ENCODE peak calls at places on chromosomes 16 and 17, in four cellular contexts. U is effector memory CD4-positive, alpha-beta T cell; M is EH; O is amniotic stem cell. T is an unnamed sample.

GRCh38 chr16:57419506-57419905 is 14.9 kb downstream of the CCL17 start:
- DNase-seq in U (no peak), O (no peak), M (no peak), T (no peak)

GRCh38 chr16:23071202-23072083 is 77.8 kb downstream of the USP31 start:
- DNase-seq in O (no peak), M (peak), U (no peak), T (no peak)

GRCh38 chr17:49555495-49556018 is 20.1 kb upstream of the NXPH3 start:
- DNase-seq in O (no peak), U (no peak), M (no peak), T (no peak)

GRCh38 chr17:80586464-80587228 is 42.0 kb downstream of the RPTOR start:
- DNase-seq in M (no peak), O (no peak), U (no peak), T (no peak)

GRCh38 chr17:57357392-57357784 is 101.1 kb downstream of the MSI2 start:
- DNase-seq in U (no peak), M (no peak), O (no peak), T (no peak)

GRCh38 chr16:3480901-3481695 is 14.2 kb downstream of the C16orf90 start:
- DNase-seq in U (no peak), M (peak), O (no peak), T (no peak)

GRCh38 chr17:79779088-79779529 is 1.2 kb downstream of the CBX2 start:
- DNase-seq in U (no peak), M (no peak), O (no peak), T (no peak)

GRCh38 chr17:45270828-45271418 is 9.0 kb upstream of the SPATA32 start:
- DNase-seq in U (no peak), O (no peak), M (no peak), T (peak)

GRCh38 chr16:22915003-22915402 is 101.0 kb downstream of the HS3ST2 start:
- DNase-seq in M (no peak), O (no peak), U (no peak), T (no peak)

GRCh38 chr17:69445132-69445531 is 30.6 kb downstream of the MAP2K6 start:
- DNase-seq in U (no peak), M (no peak), O (no peak), T (no peak)

GRCh38 chr17:48561894-48562810 is 16.0 kb downstream of the HOXB4 start:
- DNase-seq in M (no peak), O (no peak), U (no peak), T (no peak)

GRCh38 chr17:57875109-57876022 is 25.5 kb upstream of the MRPS23 start:
- DNase-seq in U (no peak), M (peak), O (peak), T (no peak)

GRCh38 chr17:76466775-76467130 is 650 bp upstream of the AANAT start:
- DNase-seq in U (no peak), M (no peak), O (no peak), T (no peak)

GRCh38 chr16:27285676-27286196 is 17.2 kb upstream of the NSMCE1 start:
- DNase-seq in U (no peak), M (no peak), O (no peak), T (no peak)